ENCODE peak calls at places on chromosomes 7 and 10, in seven cellular contexts. S is activated CD8-positive, alpha-beta memory T cell treated with anti-CD3 and anti-CD28 coated beads for 48 hours; V is NCI-H748 treated with DMSO at 0.1 percent for 48 hours; T is mammary epithelial cell; I is NCI-H2081; G is hepatocyte; X is lower lobe of right lung. J is an unnamed sample.
A peak's percentile ranks its signal among the peaks of the same experiment; 100 is the strongest.

GRCh38 chr7:37901236-37901827 is 15.3 kb downstream of the SFRP4 start:
- DNase-seq in G (peak; percentile 47), I (peak; percentile 38), S (no peak), T (peak; percentile 6), X (no peak), V (no peak), J (peak; percentile 22)

GRCh38 chr7:107206706-107207105 is 37.9 kb downstream of the HBP1 start:
- DNase-seq in G (no peak), I (no peak), S (no peak), T (no peak), V (no peak), X (no peak), J (no peak)

GRCh38 chr10:130998642-130999041 is 312.9 kb downstream of the TCERG1L start:
- DNase-seq in S (no peak), T (no peak), V (no peak), G (no peak), I (no peak), X (no peak), J (no peak)

GRCh38 chr10:5958077-5958476 is 19.3 kb downstream of the IL15RA start:
- DNase-seq in X (no peak), I (no peak), S (no peak), G (no peak), T (no peak), V (no peak), J (peak; percentile 56)

GRCh38 chr7:94556028-94556427 is 46.4 kb downstream of the CASD1 start:
- DNase-seq in T (no peak), G (no peak), X (no peak), V (no peak), S (no peak), I (no peak), J (no peak)

GRCh38 chr7:137564677-137565076 is 221.1 kb upstream of the PTN start:
- DNase-seq in G (no peak), V (no peak), X (no peak), T (no peak), S (no peak), I (no peak), J (no peak)

GRCh38 chr7:105990726-105991465 is 27.8 kb downstream of the CDHR3 start:
- DNase-seq in I (peak; percentile 73), T (no peak), S (no peak), G (no peak), X (no peak), V (no peak), J (no peak)

GRCh38 chr7:36084485-36085091 is 68.5 kb upstream of the EEPD1 start:
- DNase-seq in G (peak; percentile 70), I (no peak), X (no peak), T (no peak), V (peak; percentile 2), S (no peak), J (peak; percentile 42)

GRCh38 chr10:30529373-30529998 is 95.5 kb downstream of the MAP3K8 start:
- DNase-seq in S (peak; percentile 57), G (no peak), I (no peak), T (no peak), X (peak; percentile 91), V (no peak), J (no peak)

GRCh38 chr10:4704034-4704545 is 121.9 kb upstream of the AKR1E2 start:
- DNase-seq in T (peak; percentile 99), G (peak; percentile 15), V (no peak), I (no peak), X (no peak), S (no peak), J (peak; percentile 99)

GRCh38 chr7:127066974-127067373 is 185.8 kb downstream of the GRM8 start:
- DNase-seq in X (no peak), I (peak; percentile 6), T (no peak), S (no peak), G (peak; percentile 40), V (no peak), J (no peak)

GRCh38 chr10:12150163-12150562 is 20.7 kb downstream of the SEC61A2 start:
- DNase-seq in V (no peak), I (no peak), S (no peak), X (no peak), G (no peak), T (peak; percentile 34), J (no peak)

GRCh38 chr10:49433069-49433468 is 37.2 kb upstream of the DRGX start:
- DNase-seq in V (no peak), X (no peak), I (no peak), T (no peak), S (no peak), G (no peak), J (no peak)

GRCh38 chr10:88459523-88459922 is 123.6 kb downstream of the RNLS start:
- DNase-seq in S (no peak), G (no peak), V (no peak), X (no peak), T (no peak), I (no peak), J (no peak)

GRCh38 chr10:116765549-116766162 is 23.3 kb upstream of the HSPA12A start:
- DNase-seq in X (no peak), T (no peak), S (no peak), I (no peak), V (no peak), G (no peak), J (peak; percentile 44)

J was measured in ELR.